ENCODE peak calls at places on chromosome 18, in five cellular contexts. One of them, this sample, is unnamed.

GRCh38 chr18:79953921-79954651 is 2.6 kb upstream of the SLC66A2 start:
- DNase-seq in Right ventricle myocardium inferior: no peak
- DNase-seq in 8988T: no peak
- DNase-seq in MM.1S: no peak
- DNase-seq in left ventricle myocardium superior: no peak
- DNase-seq in this sample: no peak

GRCh38 chr18:8779251-8779650 is 73.9 kb downstream of the MTCL1 start:
- DNase-seq in 8988T: no peak
- DNase-seq in left ventricle myocardium superior: no peak
- DNase-seq in Right ventricle myocardium inferior: no peak
- DNase-seq in MM.1S: no peak
- DNase-seq in this sample: no peak

GRCh38 chr18:48884306-48885235 is 66.2 kb downstream of the SMAD7 start:
- DNase-seq in 8988T: no peak
- DNase-seq in left ventricle myocardium superior: no peak
- DNase-seq in MM.1S: no peak
- DNase-seq in Right ventricle myocardium inferior: no peak
- DNase-seq in this sample: no peak

GRCh38 chr18:54086046-54086802 is 138.2 kb downstream of the MBD2 start:
- DNase-seq in 8988T: no peak
- DNase-seq in left ventricle myocardium superior: no peak
- DNase-seq in Right ventricle myocardium inferior: no peak
- DNase-seq in MM.1S: peak
- DNase-seq in this sample: no peak

GRCh38 chr18:58288922-58289797 is 245.1 kb downstream of the NEDD4L start:
- DNase-seq in MM.1S: no peak
- DNase-seq in 8988T: no peak
- DNase-seq in left ventricle myocardium superior: no peak
- DNase-seq in Right ventricle myocardium inferior: no peak
- DNase-seq in this sample: no peak

GRCh38 chr18:48597110-48597509 is 58.3 kb downstream of the CTIF start:
- DNase-seq in MM.1S: no peak
- DNase-seq in Right ventricle myocardium inferior: no peak
- DNase-seq in 8988T: no peak
- DNase-seq in left ventricle myocardium superior: no peak
- DNase-seq in this sample: no peak

GRCh38 chr18:11518788-11519685 is 90.4 kb upstream of the SLC35G4 start:
- DNase-seq in Right ventricle myocardium inferior: no peak
- DNase-seq in 8988T: peak
- DNase-seq in left ventricle myocardium superior: peak
- DNase-seq in MM.1S: peak
- DNase-seq in this sample: no peak

GRCh38 chr18:13108330-13108729 is 110.2 kb upstream of the LDLRAD4 start:
- DNase-seq in left ventricle myocardium superior: no peak
- DNase-seq in 8988T: no peak
- DNase-seq in Right ventricle myocardium inferior: no peak
- DNase-seq in MM.1S: no peak
- DNase-seq in this sample: no peak

GRCh38 chr18:34857310-34857709 is 147.2 kb downstream of the DTNA start:
- DNase-seq in left ventricle myocardium superior: no peak
- DNase-seq in 8988T: no peak
- DNase-seq in MM.1S: no peak
- DNase-seq in Right ventricle myocardium inferior: no peak
- DNase-seq in this sample: no peak

GRCh38 chr18:8742382-8743361 is 37.3 kb downstream of the MTCL1 start:
- DNase-seq in Right ventricle myocardium inferior: no peak
- DNase-seq in MM.1S: peak
- DNase-seq in left ventricle myocardium superior: no peak
- DNase-seq in 8988T: no peak
- DNase-seq in this sample: no peak

GRCh38 chr18:78862395-78862794 is 117.2 kb upstream of the SALL3 start:
- DNase-seq in MM.1S: no peak
- DNase-seq in 8988T: no peak
- DNase-seq in left ventricle myocardium superior: no peak
- DNase-seq in Right ventricle myocardium inferior: no peak
- DNase-seq in this sample: no peak

This sample was measured in central memory CD8-positive, alpha-beta T cell.